ENCODE peak calls at places on chromosome 1, in six cellular contexts. S, T, R, C, G and K are unnamed samples.

GRCh38 chr1:214808845-214809460 is 206.0 kb downstream of the CENPF start:
- DNase-seq in S (peak; percentile 50), T (no peak), R (no peak), C (no peak), G (peak; percentile 48), K (no peak)

GRCh38 chr1:46202975-46203737 is at the start of gene LURAP1:
- DNase-seq in S (peak; percentile 72), T (no peak), R (peak; percentile 52), C (peak; percentile 54), G (peak; percentile 79), K (peak; percentile 47)

GRCh38 chr1:119862276-119862675 is 34.0 kb downstream of the ADAM30 start:
- DNase-seq in S (no peak), T (no peak), R (no peak), C (no peak), G (no peak), K (no peak)

GRCh38 chr1:69836961-69837636 is 269.4 kb downstream of the LRRC7 start:
- DNase-seq in S (no peak), T (no peak), R (no peak), C (no peak), G (no peak), K (no peak)

GRCh38 chr1:86068126-86068805 is 88.3 kb downstream of the COL24A1 start:
- DNase-seq in S (no peak), T (no peak), R (no peak), C (no peak), G (peak; percentile 29), K (peak; percentile 28)

GRCh38 chr1:182279302-182279701 is 112.3 kb downstream of the GLUL start:
- DNase-seq in S (no peak), T (no peak), R (no peak), C (no peak), G (no peak), K (no peak)

GRCh38 chr1:116290920-116291465 is 82.1 kb upstream of the ATP1A1 start:
- DNase-seq in S (no peak), T (no peak), R (no peak), C (no peak), G (no peak), K (no peak)

GRCh38 chr1:226186124-226187018 is at the start of gene ACBD3:
- DNase-seq in S (peak; percentile 93), T (peak; percentile 88), R (peak; percentile 84), C (peak; percentile 91), G (peak; percentile 85), K (peak; percentile 93)

GRCh38 chr1:69523032-69523431 is 44.7 kb upstream of the LRRC7 start:
- DNase-seq in S (no peak), T (no peak), R (no peak), C (no peak), G (peak; percentile 89), K (no peak)

GRCh38 chr1:174874337-174875053 is 125.3 kb upstream of the CACYBP start:
- DNase-seq in S (peak; percentile 39), T (peak; percentile 29), R (no peak), C (peak; percentile 69), G (no peak), K (peak; percentile 66)

GRCh38 chr1:117656202-117656641 is 50.4 kb downstream of the TENT5C start:
- DNase-seq in S (no peak), T (no peak), R (no peak), C (no peak), G (no peak), K (no peak)